ENCODE peak calls at places on chromosomes 3 and 15, in six cellular contexts. P, W, R, K, E and A are unnamed samples.

GRCh38 chr3:195829897-195830254 is 18.1 kb upstream of the MUC4 start:
- DNase-seq in K (no peak), R (no peak), W (peak), P (no peak), E (no peak), A (no peak)

GRCh38 chr3:11847607-11848006 is 922 bp upstream of the TAMM41 start:
- DNase-seq in P (no peak), E (no peak), R (no peak), K (no peak), W (no peak), A (no peak)

GRCh38 chr3:10950476-10951294 is 41.9 kb upstream of the SLC6A1 start:
- DNase-seq in E (peak), R (no peak), P (no peak), W (no peak), K (peak), A (no peak)

GRCh38 chr3:119898478-119899177 is 116.7 kb downstream of the NR1I2 start:
- DNase-seq in K (no peak), R (no peak), P (no peak), W (no peak), E (peak), A (no peak)

GRCh38 chr3:188008582-188009213 is 145.3 kb upstream of the LPP start:
- DNase-seq in E (no peak), W (no peak), P (no peak), R (no peak), K (no peak), A (no peak)

GRCh38 chr15:74976159-74976558 is 19.2 kb upstream of the SCAMP5 start:
- DNase-seq in W (no peak), P (no peak), K (no peak), E (no peak), R (no peak), A (no peak)

GRCh38 chr3:152258448-152259302 is 10.1 kb upstream of the MBNL1 start:
- DNase-seq in W (peak), E (peak), P (no peak), K (peak), R (peak), A (no peak)

GRCh38 chr3:11596387-11596786 is 47.3 kb downstream of the VGLL4 start:
- DNase-seq in P (no peak), R (no peak), E (no peak), K (no peak), W (no peak), A (no peak)

GRCh38 chr15:21261965-21262850 is 178.1 kb downstream of the POTEB3 start:
- DNase-seq in E (no peak), W (peak), K (no peak), R (peak), P (no peak), A (no peak)

GRCh38 chr3:152314677-152315353 is 46.1 kb downstream of the MBNL1 start:
- DNase-seq in R (no peak), P (no peak), K (no peak), W (no peak), E (no peak), A (no peak)

GRCh38 chr3:107928084-107928445 is 162.8 kb downstream of the CD47 start:
- DNase-seq in K (peak), P (no peak), R (no peak), W (no peak), E (peak), A (no peak)

GRCh38 chr3:73786346-73786807 is 161.6 kb upstream of the PDZRN3 start:
- DNase-seq in K (peak), R (no peak), W (peak), P (no peak), E (peak), A (no peak)

GRCh38 chr3:149790265-149790664 is 2.1 kb downstream of the ANKUB1 start:
- DNase-seq in K (no peak), P (no peak), W (no peak), R (no peak), E (peak), A (no peak)

GRCh38 chr15:71103102-71103676 is 12.1 kb upstream of the THSD4 start:
- DNase-seq in K (peak), R (no peak), E (peak), W (no peak), P (no peak), A (peak)

GRCh38 chr3:32460031-32460749 is 42.5 kb downstream of the CMTM6 start:
- DNase-seq in R (no peak), W (no peak), E (no peak), K (no peak), P (peak), A (peak)

GRCh38 chr3:23704316-23704715 is 101.4 kb upstream of the UBE2E1 start:
- DNase-seq in R (no peak), E (no peak), P (no peak), K (peak), W (no peak), A (no peak)

GRCh38 chr3:11470031-11470853 is 173.5 kb downstream of the VGLL4 start:
- DNase-seq in K (no peak), P (no peak), E (no peak), W (no peak), R (no peak), A (no peak)

GRCh38 chr15:52503788-52504496 is 24.7 kb downstream of the MYO5A start:
- DNase-seq in R (no peak), W (no peak), E (peak), P (no peak), K (peak), A (no peak)

GRCh38 chr3:147614210-147614609 is 205.0 kb downstream of the ZIC1 start:
- DNase-seq in E (no peak), R (no peak), K (no peak), P (no peak), W (no peak), A (no peak)

GRCh38 chr15:45171912-45172311 is 15.9 kb downstream of the SHF start:
- DNase-seq in P (no peak), R (no peak), W (no peak), E (no peak), K (no peak), A (no peak)

GRCh38 chr15:45129651-45130129 is at the start of the genes DUOX1 and DUOXA1:
- DNase-seq in K (no peak), E (no peak), P (peak), R (peak), W (peak), A (no peak)

GRCh38 chr15:91122296-91122695 is 22.2 kb downstream of the SV2B start:
- DNase-seq in P (no peak), K (no peak), R (no peak), E (no peak), W (no peak), A (no peak)

GRCh38 chr3:49700453-49701128 is 11.2 kb downstream of the RNF123 start:
- DNase-seq in E (no peak), P (no peak), W (no peak), K (no peak), R (no peak), A (no peak)

GRCh38 chr3:126364731-126365301 is 7.6 kb upstream of the KLF15 start:
- DNase-seq in P (no peak), W (peak), E (no peak), K (no peak), R (no peak), A (no peak)

GRCh38 chr3:167631471-167631870 is 22.3 kb downstream of the WDR49 start:
- DNase-seq in P (no peak), E (no peak), K (no peak), W (no peak), R (no peak), A (no peak)

GRCh38 chr3:143806043-143806442 is 42.2 kb downstream of the SLC9A9 start:
- DNase-seq in E (no peak), K (no peak), R (no peak), P (no peak), W (no peak), A (no peak)

GRCh38 chr3:113241292-113242033 is 30.1 kb downstream of the BOC start:
- DNase-seq in P (no peak), W (no peak), R (no peak), E (peak), K (peak), A (peak)

GRCh38 chr15:29139540-29140459 is 129.8 kb downstream of the NSMCE3 start:
- DNase-seq in K (peak), E (peak), W (peak), P (peak), R (peak), A (peak)

GRCh38 chr3:88987786-88988185 is 119.6 kb upstream of the EPHA3 start:
- DNase-seq in W (no peak), P (no peak), E (no peak), K (no peak), R (no peak), A (no peak)

GRCh38 chr3:170485696-170486095 is 67.0 kb downstream of the CLDN11 start:
- DNase-seq in R (no peak), E (no peak), K (no peak), W (no peak), P (no peak), A (no peak)

GRCh38 chr15:68500363-68501317 is 68.7 kb upstream of the ITGA11 start:
- DNase-seq in K (no peak), E (no peak), W (no peak), R (no peak), P (no peak), A (no peak)

GRCh38 chr3:54760226-54760625 is 167.6 kb downstream of the LRTM1 start:
- DNase-seq in P (no peak), R (no peak), W (no peak), K (no peak), E (peak), A (no peak)

GRCh38 chr3:141439589-141439988 is 47.2 kb upstream of the RASA2 start:
- DNase-seq in K (no peak), R (no peak), P (no peak), E (peak), W (no peak), A (no peak)

GRCh38 chr3:45554001-45554691 is 40.4 kb upstream of the LIMD1 start:
- DNase-seq in E (peak), R (peak), W (peak), K (peak), P (no peak), A (no peak)

GRCh38 chr3:38157562-38157961 is 7.8 kb upstream of the OXSR1 start:
- DNase-seq in K (no peak), P (no peak), W (no peak), E (no peak), R (no peak), A (no peak)

GRCh38 chr15:42890161-42890913 is 30.2 kb downstream of the TTBK2 start:
- DNase-seq in K (peak), R (no peak), E (peak), P (no peak), W (no peak), A (no peak)

GRCh38 chr3:65577875-65578274 is 460.8 kb downstream of the MAGI1 start:
- DNase-seq in P (no peak), K (no peak), W (no peak), R (no peak), E (no peak), A (no peak)

GRCh38 chr3:59306436-59306835 is 256.6 kb upstream of the CFAP20DC start:
- DNase-seq in E (no peak), R (no peak), K (no peak), W (no peak), P (no peak), A (no peak)

GRCh38 chr3:59302442-59302841 is 252.6 kb upstream of the CFAP20DC start:
- DNase-seq in R (no peak), W (no peak), P (no peak), E (no peak), K (no peak), A (no peak)

GRCh38 chr3:59299561-59299960 is 249.7 kb upstream of the CFAP20DC start:
- DNase-seq in P (no peak), R (no peak), K (no peak), E (no peak), W (no peak), A (no peak)

DNA sequence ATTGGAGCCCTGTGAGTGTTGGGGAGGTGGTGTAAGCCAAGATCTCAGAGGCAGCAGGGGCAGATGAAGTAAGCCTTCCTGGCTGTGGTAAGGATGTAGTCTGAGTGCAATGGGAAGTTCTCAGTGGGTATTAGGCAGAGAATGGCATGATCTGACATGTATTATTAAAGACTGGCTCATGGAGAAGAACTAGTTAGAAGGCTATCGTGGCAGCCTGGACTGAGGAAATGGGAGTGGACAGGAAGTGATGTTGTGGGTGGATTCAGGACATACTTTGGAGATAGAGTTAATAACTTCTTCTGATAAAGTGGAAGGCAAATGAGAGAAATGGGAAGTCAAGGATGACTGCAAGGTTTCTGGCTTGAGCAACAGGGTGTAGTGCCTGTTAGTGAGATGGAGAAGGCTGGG is 250.9 kb upstream of the CFAP20DC start:
- DNase-seq in R (no peak), E (peak), W (no peak), K (peak), P (no peak), A (no peak)
- TF ChIP-seq CTCF in R (no peak), E (no peak), W (no peak), K (no peak), P (no peak), A (no peak)

DNA sequence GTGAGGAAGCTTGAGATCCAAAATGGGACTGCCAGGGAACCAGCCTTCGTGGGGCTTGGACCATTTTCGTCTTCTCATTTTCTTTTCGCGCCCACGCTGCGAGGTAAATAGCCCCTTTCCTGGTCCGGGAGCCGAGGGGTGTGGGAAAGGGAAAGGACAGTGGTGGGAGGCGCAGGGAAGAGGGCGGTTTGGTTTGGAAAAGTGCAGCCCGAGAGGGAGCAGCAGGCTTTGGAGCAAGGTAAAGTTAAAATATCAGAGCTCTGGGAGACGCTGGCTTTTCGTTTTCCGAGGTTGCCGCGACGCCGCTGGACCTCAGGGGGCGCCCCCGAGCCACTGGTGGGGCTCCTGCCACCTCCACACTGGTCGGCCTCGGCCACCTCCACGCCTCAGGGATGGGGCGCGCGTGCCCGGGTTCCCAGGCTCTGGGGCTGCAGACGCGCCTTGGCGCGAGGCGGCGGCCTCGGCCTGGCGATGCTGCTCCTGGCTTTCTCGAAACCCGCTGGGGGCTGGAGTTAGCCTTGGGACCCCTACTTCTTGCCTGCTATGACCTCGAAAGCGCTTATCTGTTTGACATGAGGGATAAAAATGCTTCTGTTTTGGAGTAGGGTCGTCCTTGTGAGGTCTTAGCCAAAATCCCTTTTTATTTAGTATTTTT is 3.2 kb downstream of the PTPRG start:
- DNase-seq in E (peak), W (peak), R (peak), K (peak), P (no peak), A (no peak)
- TF ChIP-seq CTCF in E (peak), W (peak), R (peak), K (peak), P (no peak), A (peak)

GRCh38 chr3:29022976-29023375 is 257.9 kb upstream of the RBMS3 start:
- DNase-seq in R (no peak), K (no peak), W (no peak), E (no peak), P (no peak), A (no peak)

GRCh38 chr3:29026959-29027358 is 253.9 kb upstream of the RBMS3 start:
- DNase-seq in E (peak), P (no peak), K (no peak), R (no peak), W (no peak), A (no peak)

GRCh38 chr3:29026301-29026700 is 254.6 kb upstream of the RBMS3 start:
- DNase-seq in P (no peak), R (no peak), E (no peak), K (no peak), W (no peak), A (no peak)
- TF ChIP-seq CTCF in P (no peak), R (no peak), E (no peak), K (no peak), W (no peak), A (no peak)

GRCh38 chr3:51946796-51947195 is 4.6 kb downstream of the PARP3 start:
- DNase-seq in P (no peak), E (no peak), W (no peak), R (no peak), K (no peak), A (no peak)

GRCh38 chr3:51945926-51946500 is 3.9 kb downstream of the PARP3 start:
- DNase-seq in K (no peak), R (no peak), E (no peak), W (no peak), P (no peak), A (no peak)

GRCh38 chr3:51944541-51945021 is 2.4 kb downstream of the PARP3 start:
- DNase-seq in P (no peak), K (no peak), W (no peak), E (no peak), R (no peak), A (no peak)

GRCh38 chr3:51943451-51944391 is 1.6 kb downstream of the PARP3 start:
- DNase-seq in W (no peak), E (no peak), P (no peak), R (no peak), K (no peak), A (no peak)

GRCh38 chr3:51945031-51945840 is 3.1 kb downstream of the PARP3 start:
- DNase-seq in E (no peak), K (no peak), P (no peak), R (no peak), W (no peak), A (no peak)
- TF ChIP-seq CTCF in E (no peak), K (no peak), P (no peak), R (no peak), W (no peak), A (no peak)

GRCh38 chr3:154548341-154548740 is 118.4 kb upstream of the GPR149 start:
- DNase-seq in K (no peak), W (no peak), E (no peak), R (no peak), P (no peak), A (no peak)

GRCh38 chr3:154549391-154549790 is 119.4 kb upstream of the GPR149 start:
- DNase-seq in R (no peak), K (no peak), E (no peak), P (no peak), W (no peak), A (no peak)

DNA sequence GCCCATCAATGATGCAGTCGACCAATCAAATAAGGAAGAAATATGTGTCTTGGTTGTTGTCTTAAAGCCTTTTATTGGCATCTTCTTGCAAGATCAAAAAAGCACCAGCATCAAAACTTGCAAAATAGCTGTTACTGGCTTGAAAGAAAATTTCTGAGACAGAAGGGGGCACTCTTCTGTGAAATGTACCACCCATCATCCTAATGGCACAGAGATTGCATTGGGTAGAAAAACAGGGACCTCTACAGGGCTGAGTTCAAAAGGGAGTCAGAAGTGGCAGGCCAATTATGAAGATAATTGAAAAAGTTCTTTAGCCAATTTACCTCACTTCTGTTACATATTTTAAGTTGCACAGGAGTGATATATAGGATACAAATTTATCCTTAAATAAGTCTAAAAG is 122.3 kb upstream of the GPR149 start:
- DNase-seq in P (no peak), W (no peak), R (no peak), K (no peak), E (no peak), A (no peak)
- TF ChIP-seq CTCF in P (no peak), W (no peak), R (no peak), K (no peak), E (no peak), A (peak)

DNA sequence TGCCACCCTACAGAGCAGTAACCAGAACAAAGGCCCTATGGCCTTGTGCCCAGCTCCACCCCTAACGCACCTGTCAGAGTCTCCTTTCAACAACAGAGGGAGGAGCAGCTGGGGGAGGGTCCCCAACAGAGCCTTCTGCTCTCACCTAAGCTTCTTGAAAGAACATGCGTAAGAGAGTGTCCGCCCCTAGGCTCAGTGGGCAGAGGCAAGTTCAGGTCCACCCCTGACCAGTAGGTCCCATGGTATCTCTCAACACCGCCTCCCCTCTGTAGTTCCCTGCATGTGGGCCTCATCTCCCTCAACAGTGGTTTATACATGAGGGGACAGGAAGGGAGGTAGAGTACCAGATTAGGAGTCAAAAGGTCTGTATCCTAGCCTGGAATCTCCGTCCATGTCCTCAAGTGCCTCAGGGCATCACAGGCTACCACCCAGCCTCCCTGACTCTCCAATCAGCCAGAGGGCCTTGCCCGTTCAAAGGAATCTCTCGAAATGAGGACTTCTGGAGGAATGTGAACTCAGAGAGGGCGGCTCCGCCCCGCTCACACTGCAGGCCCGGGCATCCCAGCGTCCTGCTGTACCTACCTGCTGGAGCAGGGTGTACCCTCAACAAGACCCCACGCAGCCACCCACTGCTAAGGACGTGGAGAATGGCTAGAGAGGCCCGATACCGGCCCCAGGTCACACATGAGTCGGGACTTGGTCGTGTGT is 680 bp downstream of the POC1A start:
- DNase-seq in R (no peak), P (no peak), E (peak), W (peak), K (no peak), A (peak)
- TF ChIP-seq CTCF in R (no peak), P (no peak), E (no peak), W (no peak), K (no peak), A (peak)